ENCODE peak calls at places on chromosomes 3 and 15, in five cellular contexts. P is heart left ventricle, M is WTC11, N is T-helper 22 cell, U is NCI-H2081 treated with DMSO at 0.1 percent for 48 hours. T is an unnamed sample.

GRCh38 chr3:12420393-12420792 is 63.9 kb upstream of the TSEN2 start:
- DNase-seq in N (no peak), U (no peak), M (no peak), P (no peak), T (peak; percentile 51)

GRCh38 chr15:74826372-74826819 is at the start of gene CPLX3:
- DNase-seq in U (no peak), M (peak; percentile 58), P (no peak), N (no peak), T (peak; percentile 32)

GRCh38 chr3:158602227-158602626 is 31.2 kb downstream of the MLF1 start:
- DNase-seq in U (no peak), P (no peak), M (no peak), N (no peak), T (no peak)

GRCh38 chr15:40906947-40907802 is 12.9 kb downstream of the VPS18 start:
- DNase-seq in U (peak; percentile 41), N (peak; percentile 46), P (peak; percentile 88), M (no peak), T (peak; percentile 44)

GRCh38 chr3:134656211-134656800 is 5.5 kb upstream of the KY start:
- DNase-seq in U (no peak), M (no peak), N (no peak), P (no peak), T (no peak)

GRCh38 chr3:68972358-68972979 is 40.1 kb upstream of the TAFA4 start:
- DNase-seq in M (peak; percentile 84), N (no peak), P (peak; percentile 54), U (no peak), T (peak; percentile 71)

GRCh38 chr3:159763466-159764210 is 225.0 kb upstream of the IL12A start:
- DNase-seq in P (peak; percentile 88), M (peak; percentile 81), N (no peak), U (peak; percentile 73), T (peak; percentile 94)

GRCh38 chr3:105414841-105415240 is 48.1 kb downstream of the ALCAM start:
- DNase-seq in M (no peak), P (no peak), U (no peak), N (no peak), T (no peak)

GRCh38 chr3:27678234-27678633 is 43.9 kb downstream of the EOMES start:
- DNase-seq in N (no peak), M (no peak), P (no peak), U (no peak), T (no peak)

GRCh38 chr15:39341238-39341637 is 239.6 kb upstream of the THBS1 start:
- DNase-seq in N (no peak), P (no peak), M (no peak), U (no peak), T (no peak)

GRCh38 chr3:132006605-132007204 is 28.1 kb downstream of the CPNE4 start:
- DNase-seq in N (no peak), P (no peak), U (no peak), M (peak; percentile 60), T (peak; percentile 71)

GRCh38 chr3:31673950-31674349 is 141.2 kb downstream of the STT3B start:
- DNase-seq in P (no peak), N (no peak), U (no peak), M (no peak), T (no peak)

GRCh38 chr15:80856400-80856799 is 77.2 kb downstream of the CEMIP start:
- DNase-seq in N (no peak), P (no peak), M (no peak), U (no peak), T (no peak)

GRCh38 chr3:66115858-66116654 is 77.3 kb upstream of the MAGI1 start:
- DNase-seq in P (peak; percentile 49), U (no peak), N (no peak), M (peak; percentile 37), T (peak; percentile 96)